ENCODE peak calls at places on chromosomes 1 and 21, in four cellular contexts. Y is DND-41; S is CD8-positive, alpha-beta T cell; K is NT2/D1. F is an unnamed sample. For H3K4me1, the result is how much of the 10 kb centered on the place peaks cover.

GRCh38 chr21:40245021-40245420 is 377.8 kb downstream of the PCP4 start:
- DNase-seq in Y (no peak), S (no peak), K (no peak), F (no peak)

GRCh38 chr1:156534424-156535060 is 34.0 kb upstream of the MEF2D start:
- DNase-seq in Y (no peak), S (no peak), K (no peak), F (no peak)

GRCh38 chr21:42062543-42063022 is 8.5 kb upstream of the UMODL1 start:
- DNase-seq in Y (peak), S (peak), K (no peak), F (no peak)

GRCh38 chr1:164803366-164803765 is 244.4 kb downstream of the PBX1 start:
- DNase-seq in Y (no peak), S (no peak), K (no peak), F (no peak)

GRCh38 chr1:202304370-202304769 is 37.4 kb downstream of the UBE2T start:
- DNase-seq in Y (no peak), S (no peak), K (no peak), F (no peak)

GRCh38 chr1:24216730-24217129 is 29.6 kb upstream of the IFNLR1 start:
- DNase-seq in Y (no peak), S (no peak), K (no peak), F (no peak)

GRCh38 chr1:54603241-54603640 is 20.1 kb downstream of the FAM151A start:
- DNase-seq in Y (no peak), S (no peak), K (no peak), F (no peak)

GRCh38 chr1:104874044-104874443 is 1124.3 kb downstream of the AMY1C start:
- DNase-seq in Y (no peak), S (no peak), K (no peak), F (no peak)

GRCh38 chr1:93635614-93636543 is 45.8 kb downstream of the BCAR3 start:
- DNase-seq in Y (no peak), S (no peak), K (peak), F (peak)

GRCh38 chr1:178926046-178926445 is 55.2 kb upstream of the ANGPTL1 start:
- DNase-seq in Y (no peak), S (no peak), K (no peak), F (no peak)

GRCh38 chr1:64495878-64496277 is 25.9 kb downstream of the CACHD1 start:
- DNase-seq in Y (no peak), S (no peak), K (no peak), F (no peak)

GRCh38 chr1:1371354-1371740 is 3.7 kb downstream of the AURKAIP1 start:
- DNase-seq in Y (peak), S (peak), K (no peak), F (no peak)

GRCh38 chr1:154324669-154325582 is at the start of gene ATP8B2:
- DNase-seq in Y (peak), S (peak), K (peak), F (peak)
- H3K4me1 ChIP-seq in Y (under half), S (under half), K (under half), F (under half)

DNA sequence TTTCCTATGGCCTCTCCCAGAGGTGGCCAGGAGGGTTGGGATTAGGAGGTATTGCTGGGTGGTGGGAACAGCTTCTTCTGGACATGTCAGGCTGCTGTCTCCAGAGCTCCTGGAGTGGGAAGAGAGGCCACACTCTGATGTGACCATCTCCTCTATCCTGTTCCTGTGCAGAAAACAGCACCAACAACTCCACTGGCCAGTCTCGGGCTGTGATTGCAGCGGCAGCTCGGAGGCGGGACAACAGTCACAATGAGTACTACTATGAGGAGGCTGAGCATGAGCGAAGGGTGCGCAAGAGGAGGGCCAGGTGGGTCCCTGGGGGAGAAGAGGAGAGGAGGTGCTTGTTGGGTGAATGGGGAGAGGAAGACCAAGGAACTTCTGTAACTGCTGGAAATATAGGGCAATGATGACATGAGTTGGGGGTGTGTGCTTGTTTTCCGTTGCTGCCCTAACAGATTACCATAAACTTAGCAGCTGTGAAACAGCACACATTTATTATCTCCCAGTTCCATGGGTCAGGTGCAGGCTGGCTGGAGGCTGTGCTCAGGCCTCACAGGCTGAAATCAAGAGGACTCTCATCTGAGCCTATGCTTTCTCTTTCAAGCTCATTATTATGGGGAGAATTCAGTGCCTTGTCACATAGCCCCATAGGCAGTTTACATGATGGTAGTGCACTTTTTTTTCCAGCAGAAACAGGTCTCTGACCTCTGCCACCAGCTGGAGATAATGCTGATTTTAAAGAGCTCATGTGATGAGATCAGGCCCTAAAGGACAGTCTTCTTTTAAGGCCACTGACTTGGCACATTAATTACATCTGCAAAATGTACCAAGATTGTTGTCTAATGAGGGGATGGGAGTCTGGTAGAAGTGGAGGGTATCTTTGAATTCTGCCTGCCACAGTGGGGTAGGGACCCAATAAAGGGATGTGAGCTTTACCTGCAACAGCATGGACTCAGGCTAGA is 20.8 kb downstream of the VANGL2 start:
- DNase-seq in Y (no peak), S (no peak), K (no peak), F (no peak)
- H3K4me1 ChIP-seq in Y (under half), S (under half), K (under half), F (under half)

DNA sequence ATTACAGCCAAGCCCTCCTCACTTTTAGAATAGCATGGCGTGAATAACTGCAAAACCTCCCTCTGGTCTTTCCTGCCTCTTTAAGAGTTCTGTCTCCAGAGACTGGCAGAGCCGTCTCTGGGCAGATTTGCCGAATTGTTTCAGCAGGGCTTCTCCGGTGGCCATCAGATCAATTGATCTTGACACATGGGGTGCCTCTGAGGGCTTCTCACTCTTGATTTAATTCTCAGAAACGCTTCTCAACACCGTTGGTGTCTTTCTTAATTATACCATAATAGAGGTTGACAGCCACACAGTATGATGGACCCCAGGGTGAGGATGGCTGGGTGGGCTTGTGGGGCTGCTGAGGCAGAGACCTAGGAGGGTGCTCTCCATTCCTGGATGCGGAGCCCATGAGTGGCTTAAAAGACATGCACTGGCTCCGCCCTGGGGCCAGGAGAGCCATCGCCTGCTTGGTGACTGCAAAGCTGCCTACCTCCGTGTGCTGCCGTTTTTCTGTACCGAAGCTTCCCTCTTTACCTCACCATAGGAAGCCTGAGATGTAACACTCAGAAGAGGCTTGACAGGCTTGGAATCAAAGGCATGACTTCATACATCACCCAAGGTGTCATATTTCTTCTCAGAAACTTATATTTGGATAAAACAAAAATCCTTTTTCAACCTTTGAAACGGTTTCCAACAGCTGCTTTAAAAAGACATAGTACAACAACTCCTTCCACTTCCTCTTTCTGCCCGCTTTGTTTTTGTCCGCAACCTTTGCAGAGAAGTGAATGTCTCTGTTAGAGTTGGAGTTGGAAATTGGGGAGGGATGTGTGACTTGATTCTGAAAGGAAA is 82.9 kb downstream of the GALNT2 start:
- DNase-seq in Y (no peak), S (no peak), K (no peak), F (no peak)
- H3K4me1 ChIP-seq in Y (half or more), S (under half), K (under half), F (under half)

GRCh38 chr1:8529901-8530300 is 212.0 kb downstream of the SLC45A1 start:
- DNase-seq in Y (no peak), S (no peak), K (no peak), F (no peak)

GRCh38 chr1:8525291-8526275 is 207.7 kb downstream of the SLC45A1 start:
- DNase-seq in Y (peak), S (peak), K (peak), F (peak)

GRCh38 chr1:8523641-8524206 is 205.8 kb downstream of the SLC45A1 start:
- DNase-seq in Y (no peak), S (no peak), K (no peak), F (no peak)

GRCh38 chr1:8520483-8520966 is 202.6 kb downstream of the SLC45A1 start:
- DNase-seq in Y (no peak), S (no peak), K (no peak), F (no peak)

DNA sequence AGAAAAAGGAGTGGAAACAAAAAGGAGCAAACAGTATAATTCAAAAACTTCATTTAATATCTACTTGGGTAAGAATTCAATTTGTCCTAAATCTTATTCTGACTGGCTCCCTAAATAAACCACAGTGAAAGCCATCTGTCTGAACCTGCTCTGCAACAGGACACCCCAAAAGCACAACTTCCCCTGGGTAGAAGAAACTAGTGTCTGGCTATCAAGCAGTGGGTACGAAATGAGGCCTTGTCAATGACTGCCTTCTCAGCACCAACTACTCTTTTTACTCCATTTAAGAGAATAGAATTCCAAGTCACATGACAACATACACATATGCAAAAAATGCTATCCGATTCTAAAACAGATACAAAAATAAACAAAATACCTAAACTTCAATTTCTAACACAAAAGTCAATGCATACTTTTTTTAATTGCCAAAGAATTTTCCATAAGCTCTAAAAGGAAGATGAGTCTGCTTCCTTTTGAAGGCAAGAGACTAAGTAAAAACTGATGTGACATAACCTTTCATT is 206.8 kb downstream of the SLC45A1 start:
- DNase-seq in Y (no peak), S (no peak), K (no peak), F (no peak)
- H3K4me1 ChIP-seq in Y (under half), S (under half), K (under half), F (under half)

DNA sequence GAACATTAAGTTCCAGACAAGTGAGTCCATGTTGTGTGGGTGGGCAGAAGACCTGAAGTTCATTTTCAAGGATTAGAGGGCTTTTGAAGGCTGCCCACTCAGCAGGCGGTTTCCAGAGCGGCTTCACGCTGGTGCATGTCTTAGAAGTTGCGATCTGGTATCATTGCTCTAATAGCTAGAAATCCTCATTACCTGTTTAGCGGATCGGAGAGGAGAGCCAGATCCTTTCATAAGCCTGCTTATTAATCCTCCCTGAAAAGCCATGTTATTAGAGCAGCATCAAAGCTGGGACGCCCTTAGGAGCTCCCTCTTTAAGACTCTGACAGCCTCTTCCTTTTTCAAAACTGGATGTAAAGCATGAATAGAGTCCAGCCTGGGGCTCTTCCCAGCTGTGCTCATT is 13.8 kb upstream of the CTSE start:
- DNase-seq in Y (no peak), S (no peak), K (no peak), F (no peak)
- H3K4me1 ChIP-seq in Y (under half), S (under half), K (under half), F (under half)

DNA sequence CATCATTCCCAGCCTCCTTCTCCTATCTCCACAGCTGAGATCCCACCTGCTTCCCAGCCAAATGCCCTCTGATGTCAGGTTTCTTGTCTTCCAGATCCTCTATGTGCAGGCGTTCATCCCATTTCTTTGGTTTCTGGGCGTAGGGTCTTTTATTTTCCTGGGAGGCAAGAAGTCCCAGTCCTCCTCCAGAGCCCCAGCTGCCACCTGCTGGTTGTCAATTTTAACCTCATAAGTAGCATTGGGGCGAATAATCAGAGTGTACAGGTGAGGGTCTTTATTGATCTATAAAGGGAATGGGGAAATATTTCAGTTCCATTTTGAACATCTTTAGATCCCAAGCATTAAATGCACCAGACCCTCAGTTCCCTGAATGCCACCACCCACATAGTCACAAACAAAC is 47.2 kb upstream of the EPS15 start:
- DNase-seq in Y (no peak), S (no peak), K (no peak), F (no peak)
- H3K4me1 ChIP-seq in Y (under half), S (under half), K (under half), F (under half)

DNA sequence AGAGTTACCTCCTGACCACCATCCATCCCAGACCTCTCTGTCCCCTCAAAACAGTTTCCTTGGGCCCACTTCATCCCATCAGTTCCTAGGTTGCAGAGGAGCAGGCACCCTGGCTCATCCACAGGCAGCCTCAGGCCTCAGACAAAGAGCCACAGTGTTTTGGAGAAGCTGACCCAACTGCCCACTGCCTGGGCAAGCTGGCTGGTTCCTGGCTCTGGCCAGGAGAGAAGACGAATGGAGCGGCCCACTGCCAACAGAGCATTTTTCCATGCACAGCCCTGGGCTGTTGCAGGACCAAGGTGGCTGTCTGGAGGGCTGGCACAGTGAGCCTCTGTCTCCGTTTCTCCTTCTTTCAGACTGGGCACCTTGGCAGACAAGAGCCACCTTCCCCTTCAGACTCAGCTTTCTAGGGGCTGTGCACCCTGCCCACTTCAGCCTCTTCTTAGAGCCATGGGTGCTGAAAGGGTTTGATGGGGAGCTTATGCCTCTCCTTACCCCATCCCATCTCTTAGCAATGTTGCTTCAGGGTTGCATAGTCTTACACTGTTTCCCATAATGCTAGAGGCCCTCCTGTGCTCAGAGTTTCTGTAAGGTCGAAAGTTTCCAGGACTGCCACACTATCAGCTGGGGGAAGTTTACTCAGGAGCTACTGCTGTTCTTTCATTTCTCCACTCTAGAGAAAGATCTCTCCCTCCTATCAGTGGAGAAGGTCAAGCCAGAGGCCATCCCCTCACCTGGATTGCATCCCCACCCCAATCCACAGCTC is 982 bp downstream of the FMOD start:
- DNase-seq in Y (no peak), S (no peak), K (no peak), F (no peak)
- H3K4me1 ChIP-seq in Y (under half), S (under half), K (under half), F (under half)